ENCODE peak calls at places on chromosome 1, in four cellular contexts. E is GM23338; Y is ovary; W is CD8-positive, alpha-beta memory T cell. V is an unnamed sample. For H3K4me1 and H3K27me3, the result is how much of the 10 kb centered on the place peaks cover.

GRCh38 chr1:225567789-225568188 is 85.1 kb downstream of the ENAH start:
- DNase-seq in W (no peak), Y (no peak), E (peak), V (no peak)

GRCh38 chr1:173430707-173431662 is 46.1 kb upstream of the PRDX6 start:
- DNase-seq in Y (peak), E (peak), W (peak), V (peak)

GRCh38 chr1:230891413-230891812 is 23.1 kb upstream of the C1orf198 start:
- DNase-seq in Y (no peak), E (no peak), W (no peak), V (no peak)

GRCh38 chr1:76012341-76013208 is 62.0 kb upstream of the ST6GALNAC3 start:
- DNase-seq in W (no peak), E (no peak), Y (no peak), V (no peak)

GRCh38 chr1:61082336-61083013 is at the start of gene NFIA:
- DNase-seq in Y (peak), E (peak), W (peak), V (peak)

GRCh38 chr1:202694354-202694753 is 15.9 kb downstream of the SYT2 start:
- DNase-seq in W (no peak), E (no peak), Y (no peak), V (no peak)

GRCh38 chr1:62022348-62022747 is 172.3 kb upstream of the L1TD1 start:
- DNase-seq in W (no peak), E (peak), Y (no peak), V (no peak)

GRCh38 chr1:67441183-67441582 is 11.0 kb upstream of the SERBP1 start:
- DNase-seq in W (no peak), E (no peak), Y (peak), V (peak)

GRCh38 chr1:216221260-216221700 is 202.0 kb downstream of the USH2A start:
- DNase-seq in E (peak), Y (no peak), W (no peak), V (peak)

GRCh38 chr1:175338447-175339135 is 146.0 kb upstream of the KIAA0040 start:
- DNase-seq in Y (no peak), W (peak), E (peak), V (peak)

GRCh38 chr1:195897072-195897471 is 711.2 kb downstream of the KCNT2 start:
- DNase-seq in E (peak), W (no peak), Y (no peak), V (no peak)

GRCh38 chr1:208803371-208803811 is 559.2 kb upstream of the PLXNA2 start:
- DNase-seq in W (no peak), E (no peak), Y (no peak), V (peak)

GRCh38 chr1:58460469-58460868 is 86.1 kb downstream of the OMA1 start:
- DNase-seq in Y (no peak), W (no peak), E (peak), V (no peak)

GRCh38 chr1:116290085-116290670 is 82.9 kb upstream of the ATP1A1 start:
- DNase-seq in Y (no peak), E (no peak), W (no peak), V (no peak)

GRCh38 chr1:222263791-222264190 is 284.1 kb downstream of the HHIPL2 start:
- DNase-seq in E (no peak), W (no peak), Y (no peak), V (no peak)

DNA sequence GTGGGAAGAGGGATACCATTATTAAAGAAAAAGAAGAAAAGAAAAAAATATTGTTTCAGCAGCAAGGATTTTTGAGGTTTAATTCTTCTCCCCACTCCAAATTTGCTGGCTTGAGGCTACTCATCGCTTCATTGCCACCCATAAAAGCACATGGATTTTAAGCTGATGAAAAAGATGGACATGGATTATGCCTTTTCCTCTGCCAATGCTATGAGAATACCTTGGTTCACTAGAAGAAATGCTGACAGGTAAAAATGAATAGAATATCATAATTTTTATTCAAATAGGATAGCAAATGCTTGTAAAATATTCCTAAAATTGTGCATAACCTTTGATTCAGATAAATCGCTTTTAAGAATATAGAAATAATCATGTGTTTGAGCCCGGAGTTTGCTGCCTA is 289.7 kb upstream of the DPYD start:
- DNase-seq in Y (no peak), E (no peak), W (no peak), V (no peak)
- H3K4me1 ChIP-seq in Y (under half), E (under half), W (under half), V (under half)

GRCh38 chr1:162367073-162367472 is 9.6 kb downstream of the SPATA46 start:
- DNase-seq in Y (no peak), E (no peak), W (no peak), V (no peak)
- H3K4me3 ChIP-seq in Y (no peak), E (no peak), W (no peak), V (no peak)

DNA sequence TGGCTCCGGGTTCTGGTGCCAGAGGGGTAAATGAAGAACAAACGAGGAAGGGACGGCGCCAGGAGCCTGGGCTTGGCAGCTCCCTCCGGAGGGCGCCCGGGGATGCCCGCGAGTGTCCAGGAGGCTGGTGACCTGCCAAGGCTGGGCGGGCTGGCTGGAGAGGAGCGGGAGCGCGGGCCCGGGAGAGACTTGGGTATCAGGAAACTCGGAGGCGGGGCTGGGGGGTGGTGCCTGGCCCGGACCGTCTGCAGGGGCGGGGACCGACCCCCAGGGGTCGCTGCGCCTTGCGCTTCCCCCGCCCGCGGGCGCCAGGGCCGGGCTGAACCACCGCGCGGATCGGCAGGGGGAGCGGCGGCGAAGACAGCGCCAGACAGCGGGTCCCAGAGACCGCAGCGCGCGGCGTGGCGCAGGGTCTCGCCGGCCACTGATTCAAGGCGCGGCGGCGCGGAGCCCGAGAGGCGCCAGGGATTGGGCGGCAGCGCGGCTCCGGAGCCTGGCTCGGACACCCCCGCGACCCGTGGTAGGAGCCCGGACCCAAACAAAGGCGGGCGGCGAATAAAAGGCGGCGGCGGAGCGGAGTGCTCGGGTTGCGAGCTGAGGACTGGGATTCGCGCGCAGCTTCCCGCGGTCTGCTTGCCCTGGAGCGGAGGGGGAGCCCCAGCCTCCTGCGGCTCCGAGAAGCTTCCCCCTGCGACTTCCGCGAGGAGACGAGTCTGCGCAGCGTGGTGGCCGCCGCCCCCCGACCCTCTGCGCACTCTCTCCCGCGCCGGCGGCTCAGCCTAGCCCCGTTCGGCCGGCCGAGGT is at the start of gene DISP3:
- DNase-seq in E (peak), Y (no peak), W (peak), V (peak)
- H3K27me3 ChIP-seq in E (under half), Y (under half), W (under half), V (under half)

GRCh38 chr1:22255341-22256212 is 112.7 kb upstream of the WNT4 start:
- DNase-seq in E (no peak), W (no peak), Y (no peak), V (no peak)
- H3K4me1 ChIP-seq in E (under half), W (under half), Y (under half), V (under half)

DNA sequence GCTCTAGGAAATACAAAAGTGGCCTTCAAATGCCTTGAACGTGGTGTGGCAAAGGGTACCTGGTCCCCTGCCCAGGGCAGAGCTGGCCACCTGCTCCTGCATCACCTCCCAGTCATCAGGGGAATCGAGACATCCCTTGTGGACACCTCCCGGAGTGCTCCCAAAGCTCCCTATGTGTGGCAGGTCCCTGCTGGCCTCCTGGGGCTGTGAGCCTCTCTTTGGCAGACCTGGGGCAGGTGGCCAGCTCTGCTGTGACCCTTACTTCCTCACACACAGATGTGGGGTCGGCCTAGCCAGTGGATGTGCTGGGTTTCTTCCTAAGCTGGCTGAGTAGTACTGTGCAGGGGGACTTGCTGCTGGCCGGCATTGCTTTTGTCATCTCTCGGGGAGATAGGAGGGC is 86.5 kb downstream of the ITPKB start:
- DNase-seq in Y (no peak), W (no peak), E (no peak), V (no peak)
- H3K4me3 ChIP-seq in Y (no peak), W (no peak), E (no peak), V (no peak)

V was measured in SJSA1.